ENCODE peak calls at places on chromosomes 1 and 21, in four cellular contexts. Q is Calu3; D is effector memory CD8-positive, alpha-beta T cell; T is heart right ventricle. C is an unnamed sample.

GRCh38 chr1:23643668-23644554 is 47.7 kb upstream of the RPL11 start:
- DNase-seq in Q (no peak), T (no peak), D (no peak), C (no peak)

GRCh38 chr1:60998786-60999185 is 83.6 kb upstream of the NFIA start:
- DNase-seq in Q (no peak), D (no peak), T (no peak), C (no peak)

GRCh38 chr1:35180776-35181374 is 12.1 kb downstream of the SFPQ start:
- DNase-seq in Q (no peak), T (no peak), D (no peak), C (no peak)

GRCh38 chr1:234725177-234726132 is 115.5 kb upstream of the IRF2BP2 start:
- DNase-seq in T (peak; percentile 69), D (peak; percentile 33), Q (no peak), C (no peak)

GRCh38 chr1:27408151-27408550 is 15.7 kb downstream of the GPR3 start:
- DNase-seq in Q (no peak), D (no peak), T (no peak), C (no peak)

GRCh38 chr1:234578735-234579134 is 31.2 kb downstream of the IRF2BP2 start:
- DNase-seq in T (no peak), Q (no peak), D (no peak), C (no peak)

GRCh38 chr1:201183209-201183608 is 7.4 kb upstream of the IGFN1 start:
- DNase-seq in Q (no peak), T (no peak), D (no peak), C (no peak)

GRCh38 chr21:18023099-18023498 is 203.9 kb upstream of the C21orf91 start:
- DNase-seq in D (no peak), Q (no peak), T (no peak), C (no peak)

GRCh38 chr1:45793942-45794604 is 9.3 kb upstream of the MAST2 start:
- DNase-seq in T (no peak), Q (no peak), D (no peak), C (no peak)

GRCh38 chr1:46805755-46806154 is 6.9 kb downstream of the CYP4B1 start:
- DNase-seq in Q (no peak), D (no peak), T (no peak), C (no peak)

GRCh38 chr1:45753248-45754037 is 3.0 kb upstream of the IPP start:
- DNase-seq in Q (no peak), D (no peak), T (no peak), C (no peak)

C was measured in natural killer cell.